ENCODE peak calls at places on chromosome 1, in four cellular contexts. X is stimulated activated CD4-positive, alpha-beta T cell treated with anti-CD3 and anti-CD28 coated beads, Interleukin-4, amount 100 ng/mL, for 4 hours; F is amygdala; Q is NCI-H526 treated with DMSO at 0.1 percent for 48 hours. R is an unnamed sample.

GRCh38 chr1:167936930-167937708 is at the start of gene MPC2:
- DNase-seq in X (peak), F (peak), Q (peak), R (peak)

GRCh38 chr1:184801503-184801902 is 46.8 kb upstream of the EDEM3 start:
- DNase-seq in X (no peak), F (no peak), Q (no peak), R (no peak)

GRCh38 chr1:167575649-167576048 is 22.1 kb upstream of the CREG1 start:
- DNase-seq in X (no peak), F (no peak), Q (no peak), R (no peak)

GRCh38 chr1:50424045-50424939 is 1.0 kb upstream of the DMRTA2 start:
- DNase-seq in X (no peak), F (no peak), Q (no peak), R (no peak)

GRCh38 chr1:9425859-9426258 is 113.4 kb upstream of the SLC25A33 start:
- DNase-seq in X (no peak), F (no peak), Q (no peak), R (no peak)

GRCh38 chr1:218476385-218476784 is 131.2 kb downstream of the TGFB2 start:
- DNase-seq in X (no peak), F (no peak), Q (no peak), R (no peak)

GRCh38 chr1:101290922-101291561 is 54.2 kb downstream of the S1PR1 start:
- DNase-seq in X (no peak), F (no peak), Q (no peak), R (no peak)

GRCh38 chr1:179034720-179035119 is 9.0 kb downstream of the FAM20B start:
- DNase-seq in X (no peak), F (no peak), Q (no peak), R (no peak)